ENCODE peak calls at places on chromosomes 6 and 20, in six cellular contexts. H is GM23248, A is endothelial cell of umbilical vein, G is HCT116, B is neural progenitor cell, Z is HepG2. D is an unnamed sample.

GRCh38 chr6:146892613-146893401 is 294.0 kb downstream of the ADGB start:
- DNase-seq in G (no peak), H (peak; percentile 84), Z (no peak), A (peak; percentile 82), B (no peak), D (no peak)

GRCh38 chr20:12914804-12915203 is 94.0 kb upstream of the SPTLC3 start:
- DNase-seq in Z (peak; percentile 64), G (no peak), A (no peak), H (no peak), B (no peak), D (no peak)

GRCh38 chr6:158572653-158573541 is 13.0 kb downstream of the TMEM181 start:
- DNase-seq in G (no peak), Z (no peak), B (no peak), A (no peak), H (no peak), D (no peak)

GRCh38 chr6:41591859-41592502 is 45.8 kb downstream of the FOXP4 start:
- DNase-seq in H (peak; percentile 55), G (peak; percentile 46), B (peak; percentile 69), Z (peak; percentile 65), A (peak; percentile 73), D (peak; percentile 92)

GRCh38 chr6:137906020-137906472 is 39.0 kb downstream of the TNFAIP3 start:
- DNase-seq in Z (no peak), B (no peak), G (no peak), H (no peak), A (no peak), D (no peak)

GRCh38 chr20:63829943-63830820 is 882 bp downstream of the ZBTB46 start:
- DNase-seq in B (peak; percentile 74), G (no peak), A (peak; percentile 30), H (peak; percentile 39), Z (no peak), D (no peak)

GRCh38 chr6:73058736-73059135 is 166.6 kb downstream of the KHDC1L start:
- DNase-seq in G (no peak), H (no peak), B (no peak), A (no peak), Z (no peak), D (no peak)

GRCh38 chr20:50512323-50512722 is 2.1 kb downstream of the PTPN1 start:
- DNase-seq in A (no peak), B (no peak), Z (no peak), H (no peak), G (no peak), D (no peak)

GRCh38 chr6:71929047-71929446 is 42.7 kb downstream of the RIMS1 start:
- DNase-seq in B (no peak), Z (no peak), H (no peak), A (no peak), G (no peak), D (no peak)

GRCh38 chr6:72789145-72789544 is 167.3 kb downstream of the KCNQ5 start:
- DNase-seq in Z (no peak), A (no peak), B (no peak), G (no peak), H (no peak), D (no peak)

GRCh38 chr6:165880721-165881120 is 217.7 kb upstream of the PDE10A start:
- DNase-seq in H (peak; percentile 8), Z (no peak), G (no peak), A (no peak), B (no peak), D (no peak)

GRCh38 chr6:141548969-141549368 is 583.8 kb upstream of the GJE1 start:
- DNase-seq in G (no peak), Z (peak; percentile 38), A (peak; percentile 49), H (peak; percentile 21), B (no peak), D (no peak)

GRCh38 chr6:152267967-152268845 is 369.0 kb downstream of the SYNE1 start:
- DNase-seq in G (no peak), B (peak; percentile 59), Z (peak; percentile 45), A (peak; percentile 52), H (peak; percentile 50), D (peak; percentile 79)

GRCh38 chr20:35042268-35042667 is 50.3 kb downstream of the TRPC4AP start:
- DNase-seq in G (no peak), Z (no peak), A (no peak), H (no peak), B (no peak), D (no peak)

GRCh38 chr6:64170326-64170725 is 534.7 kb downstream of the PHF3 start:
- DNase-seq in Z (no peak), G (no peak), H (no peak), B (no peak), A (no peak), D (no peak)

GRCh38 chr20:36030143-36030542 is 61.8 kb downstream of the CNBD2 start:
- DNase-seq in G (no peak), Z (no peak), B (no peak), A (no peak), H (no peak), D (no peak)

GRCh38 chr20:15976047-15976731 is 597.1 kb downstream of the KIF16B start:
- DNase-seq in A (no peak), Z (no peak), G (no peak), B (peak; percentile 89), H (no peak), D (no peak)

GRCh38 chr6:903746-904145 is 210.8 kb upstream of the EXOC2 start:
- DNase-seq in B (no peak), A (no peak), Z (no peak), G (no peak), H (peak; percentile 37), D (no peak)

GRCh38 chr6:132192646-132193045 is 208.6 kb downstream of the MOXD1 start:
- DNase-seq in Z (no peak), G (no peak), B (no peak), A (no peak), H (no peak), D (no peak)

GRCh38 chr6:154998855-154999254 is 3.7 kb downstream of the TIAM2 start:
- DNase-seq in H (no peak), G (no peak), Z (peak; percentile 78), B (no peak), A (no peak), D (no peak)

GRCh38 chr20:479487-479886 is 17.2 kb upstream of the TBC1D20 start:
- DNase-seq in Z (no peak), G (no peak), B (no peak), H (no peak), A (peak; percentile 30), D (no peak)

GRCh38 chr6:33277663-33278391 is 904 bp downstream of the B3GALT4 start:
- DNase-seq in Z (no peak), G (no peak), H (peak; percentile 19), A (no peak), B (peak; percentile 29), D (peak; percentile 87)

GRCh38 chr6:125748534-125749111 is 809 bp upstream of the HEY2 start:
- DNase-seq in A (peak; percentile 35), G (no peak), B (peak; percentile 29), H (peak; percentile 49), Z (peak; percentile 12), D (peak; percentile 49)

GRCh38 chr6:47919875-47920274 is 138.0 kb downstream of the OPN5 start:
- DNase-seq in G (no peak), Z (no peak), A (no peak), H (no peak), B (no peak), D (no peak)

GRCh38 chr20:56663660-56664059 is 34.6 kb downstream of the TFAP2C start:
- DNase-seq in G (no peak), B (no peak), A (no peak), H (no peak), Z (no peak), D (no peak)

GRCh38 chr20:56665806-56666205 is 36.7 kb downstream of the TFAP2C start:
- DNase-seq in Z (no peak), B (no peak), A (no peak), H (no peak), G (no peak), D (no peak)

GRCh38 chr20:56664791-56665190 is 35.7 kb downstream of the TFAP2C start:
- DNase-seq in G (no peak), A (no peak), H (no peak), Z (no peak), B (no peak), D (no peak)
- H3K9ac ChIP-seq in G (no peak overlapping the region), A (no peak overlapping the region), H (no peak overlapping the region), Z (no peak overlapping the region), B (no peak overlapping the region), D (no peak overlapping the region)

DNA sequence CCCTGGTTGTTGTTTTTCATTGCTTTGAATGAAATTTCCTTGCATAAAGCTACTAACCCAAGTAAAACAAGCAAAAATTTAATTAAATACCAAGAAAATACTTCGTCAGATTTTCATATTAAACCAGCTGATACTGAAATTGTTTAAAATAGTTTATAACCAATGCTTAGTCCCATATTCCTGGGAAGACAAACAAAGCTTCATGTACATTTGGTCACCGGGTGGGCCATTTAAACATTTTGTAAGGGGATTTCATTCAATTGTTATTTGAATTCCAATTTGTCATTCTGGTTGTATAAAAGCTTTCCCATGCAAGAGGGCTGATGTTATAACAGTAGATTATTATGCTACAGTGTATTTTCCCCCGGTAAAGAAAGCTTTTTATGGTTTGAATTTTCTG is 578 bp upstream of the RBBP9 start:
- DNase-seq in B (no peak), A (no peak), G (no peak), Z (no peak), H (no peak), D (no peak)
- H3K4me3 ChIP-seq in B (peak overlapping the region; percentile 70), A (no peak overlapping the region), G (peak overlapping the region; percentile 74), Z (peak overlapping the region; percentile 91), H (peak overlapping the region; percentile 99), D (peak overlapping the region; percentile 81)

DNA sequence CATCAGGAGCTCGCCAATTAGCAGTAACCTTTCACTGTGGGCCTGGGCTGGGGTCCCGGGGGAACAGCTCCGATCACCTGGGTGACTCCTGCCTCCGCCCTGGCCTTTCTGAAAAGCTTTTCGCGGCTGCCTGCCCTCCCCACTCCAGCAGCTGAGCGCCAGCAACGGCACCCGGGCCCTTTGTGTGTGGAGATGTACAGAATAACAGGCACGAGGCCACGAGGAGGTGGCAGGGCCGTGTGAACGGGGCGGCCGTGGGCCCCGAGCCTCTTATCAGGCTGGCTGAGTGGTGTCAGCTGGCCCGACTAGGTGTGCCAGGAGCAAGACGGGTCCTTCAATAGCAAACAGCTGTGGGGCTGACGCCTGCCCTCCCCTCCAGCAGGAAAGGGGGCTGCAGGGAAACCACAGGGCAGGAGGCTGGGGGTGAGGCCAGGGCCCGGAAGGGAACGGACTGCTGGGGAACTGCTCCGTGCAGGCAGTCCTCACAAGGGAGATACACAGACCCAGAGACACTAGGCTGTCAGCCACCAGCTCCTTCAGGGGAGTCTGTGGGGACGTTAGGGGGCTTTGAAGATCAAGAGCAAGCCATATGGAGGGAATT is 56.7 kb downstream of the NOL4L start:
- DNase-seq in A (no peak), H (no peak), B (peak; percentile 54), Z (no peak), G (no peak), D (no peak)
- H3K9ac ChIP-seq in A (no peak overlapping the region), H (no peak overlapping the region), B (no peak overlapping the region), Z (no peak overlapping the region), G (no peak overlapping the region), D (no peak overlapping the region)

GRCh38 chr6:116221067-116221466 is 32.8 kb downstream of the TSPYL4 start:
- DNase-seq in Z (no peak), G (no peak), H (peak; percentile 70), A (peak; percentile 36), B (no peak), D (no peak)

GRCh38 chr6:116220172-116220571 is 33.7 kb downstream of the TSPYL4 start:
- DNase-seq in A (peak; percentile 25), H (peak; percentile 16), Z (no peak), B (no peak), G (no peak), D (no peak)

GRCh38 chr6:116223355-116223754 is 30.5 kb downstream of the TSPYL4 start:
- DNase-seq in B (no peak), A (no peak), Z (no peak), G (no peak), H (no peak), D (no peak)

GRCh38 chr6:116218866-116219265 is 35.0 kb downstream of the TSPYL4 start:
- DNase-seq in H (peak; percentile 41), B (no peak), Z (no peak), G (no peak), A (no peak), D (no peak)

GRCh38 chr6:116221931-116222330 is 31.9 kb downstream of the TSPYL4 start:
- DNase-seq in A (no peak), H (peak; percentile 32), B (no peak), Z (no peak), G (no peak), D (no peak)
- H3K4me3 ChIP-seq in A (no peak overlapping the region), H (no peak overlapping the region), B (no peak overlapping the region), Z (no peak overlapping the region), G (no peak overlapping the region), D (no peak overlapping the region)

D was measured in Karpas-422.